ENCODE peak calls at places on chromosome 19, in ten cellular contexts. R is foreskin fibroblast, A is progenitor cell of endocrine pancreas, E is HL-60, Q is Calu3, N is endothelial cell, Y is SK-N-SH, J is fibroblast of lung, C is fibroblast of the aortic adventitia, O is hepatocyte. D is an unnamed sample.

GRCh38 chr19:17246681-17247425 is 1.1 kb upstream of the NR2F6 start:
- DNase-seq in E (no peak), O (peak), A (peak), C (peak), R (peak), Q (no peak), Y (peak), N (no peak), J (peak), D (no peak)

GRCh38 chr19:57947088-57947418 is 453 bp downstream of the ZNF256 start:
- DNase-seq in Q (no peak), C (no peak), J (no peak), N (no peak), E (no peak), A (no peak), Y (no peak), R (no peak), O (no peak), D (no peak)

GRCh38 chr19:46296722-46297431 is at the start of gene HIF3A:
- DNase-seq in E (no peak), Y (peak), R (peak), N (peak), Q (peak), C (no peak), J (no peak), A (peak), O (peak), D (no peak)

GRCh38 chr19:3154957-3155736 is 19.3 kb downstream of the GNA15 start:
- DNase-seq in Q (no peak), E (peak), N (peak), Y (peak), J (peak), O (no peak), R (peak), A (no peak), C (peak), D (peak)

GRCh38 chr19:389246-389934 is 19.6 kb downstream of the C2CD4C start:
- DNase-seq in A (no peak), O (no peak), C (no peak), R (no peak), N (no peak), Q (no peak), Y (no peak), J (no peak), E (no peak), D (peak)

GRCh38 chr19:57778358-57778757 is 8.9 kb downstream of the ZNF586 start:
- DNase-seq in Y (no peak), O (no peak), N (no peak), E (no peak), C (no peak), R (no peak), J (no peak), Q (no peak), A (no peak), D (no peak)

GRCh38 chr19:3899531-3900294 is 19.2 kb downstream of the ATCAY start:
- DNase-seq in Q (no peak), E (no peak), O (peak), Y (no peak), J (no peak), N (no peak), A (no peak), C (peak), R (no peak), D (no peak)

GRCh38 chr19:58261600-58261967 is 17.2 kb upstream of the ZNF8 start:
- DNase-seq in E (no peak), Q (no peak), O (no peak), Y (no peak), N (no peak), R (no peak), A (no peak), J (peak), C (no peak), D (no peak)

GRCh38 chr19:56813531-56813930 is 27.0 kb downstream of the PEG3 start:
- DNase-seq in Y (no peak), E (no peak), O (no peak), Q (no peak), R (no peak), N (no peak), A (no peak), J (no peak), C (no peak), D (no peak)

GRCh38 chr19:34085336-34085735 is 87.0 kb upstream of the LSM14A start:
- DNase-seq in Y (no peak), E (no peak), A (no peak), J (no peak), O (no peak), R (no peak), C (no peak), Q (no peak), N (no peak), D (no peak)

GRCh38 chr19:13764821-13765394 is 586 bp downstream of the MRI1 start:
- DNase-seq in Y (peak), R (no peak), J (no peak), E (no peak), Q (no peak), O (peak), C (no peak), A (no peak), N (peak), D (no peak)

GRCh38 chr19:16369664-16370576 is 45.3 kb downstream of the KLF2 start:
- DNase-seq in Y (no peak), C (no peak), J (no peak), R (no peak), N (no peak), O (no peak), Q (no peak), A (no peak), E (no peak), D (peak)

GRCh38 chr19:23118400-23118799 is 1.6 kb downstream of the ZNF730 start:
- DNase-seq in J (no peak), R (no peak), E (no peak), A (no peak), Q (no peak), N (no peak), O (no peak), Y (no peak), C (no peak), D (no peak)

GRCh38 chr19:16368385-16369305 is 44.0 kb downstream of the KLF2 start:
- DNase-seq in N (no peak), O (peak), J (no peak), A (no peak), R (no peak), C (no peak), Q (no peak), Y (no peak), E (no peak), D (no peak)

GRCh38 chr19:16073988-16074387 is 2.3 kb upstream of the TPM4 start:
- DNase-seq in A (no peak), N (no peak), C (peak), J (no peak), R (no peak), E (no peak), Q (no peak), O (no peak), Y (no peak), D (no peak)

GRCh38 chr19:42277821-42278809 is 9.1 kb downstream of the CIC start:
- DNase-seq in Y (peak), O (peak), E (no peak), J (peak), N (no peak), A (no peak), Q (no peak), R (peak), C (peak), D (no peak)

GRCh38 chr19:55443045-55443823 is at the start of gene SHISA7:
- DNase-seq in Q (no peak), C (no peak), R (peak), N (no peak), E (no peak), A (no peak), O (no peak), J (no peak), Y (peak), D (no peak)

GRCh38 chr19:33177417-33177976 is 16.6 kb upstream of the LRP3 start:
- DNase-seq in O (peak), N (peak), R (no peak), C (no peak), A (peak), E (no peak), J (no peak), Q (peak), Y (peak), D (peak)

GRCh38 chr19:27974082-27974513 is 1238.9 kb downstream of the UQCRFS1 start:
- DNase-seq in N (peak), R (no peak), C (peak), O (peak), Y (peak), A (peak), Q (peak), J (peak), E (no peak), D (no peak)

GRCh38 chr19:10223488-10224213 is 7.5 kb downstream of the S1PR2 start:
- DNase-seq in E (no peak), O (no peak), Q (no peak), N (no peak), R (no peak), A (no peak), C (no peak), J (no peak), Y (no peak), D (no peak)

GRCh38 chr19:15195381-15195964 is 5.3 kb downstream of the NOTCH3 start:
- DNase-seq in A (peak), N (peak), J (peak), R (peak), Y (peak), Q (peak), O (peak), E (no peak), C (peak), D (peak)

GRCh38 chr19:52896431-52897148 is 845 bp downstream of the ZNF320 start:
- DNase-seq in Q (peak), E (no peak), N (peak), O (peak), R (no peak), C (peak), A (no peak), J (peak), Y (peak), D (no peak)

GRCh38 chr19:43435775-43436174 is 21.1 kb downstream of the TEX101 start:
- DNase-seq in C (no peak), Q (no peak), O (no peak), R (no peak), N (no peak), Y (no peak), A (no peak), J (no peak), E (no peak), D (no peak)

GRCh38 chr19:55635856-55636440 is 4.9 kb upstream of the ZNF580 start:
- DNase-seq in Q (no peak), A (no peak), O (no peak), C (no peak), Y (peak), N (no peak), R (no peak), E (no peak), J (no peak), D (no peak)

GRCh38 chr19:21256722-21257121 is 72.5 kb downstream of the ZNF708 start:
- DNase-seq in R (no peak), N (no peak), E (no peak), Q (no peak), C (peak), J (peak), Y (peak), O (peak), A (no peak), D (no peak)

GRCh38 chr19:1446713-1447564 is 3.0 kb upstream of the APC2 start:
- DNase-seq in O (peak), E (no peak), R (no peak), Y (peak), Q (no peak), J (no peak), C (no peak), A (no peak), N (peak), D (no peak)

GRCh38 chr19:48637948-48638830 is 1.0 kb upstream of the DBP start:
- DNase-seq in J (peak), Y (peak), Q (peak), C (peak), E (peak), A (peak), O (peak), R (peak), N (peak), D (peak)

GRCh38 chr19:48635966-48636858 is 967 bp downstream of the DBP start:
- DNase-seq in R (no peak), N (no peak), Q (no peak), J (no peak), A (no peak), O (peak), C (no peak), Y (no peak), E (no peak), D (peak)

GRCh38 chr19:48638831-48639381 is 1.7 kb upstream of the DBP start:
- DNase-seq in R (no peak), N (no peak), A (no peak), C (no peak), Q (no peak), Y (peak), J (no peak), E (no peak), O (peak), D (peak)

GRCh38 chr19:48636859-48637448 is at the start of gene DBP:
- DNase-seq in O (peak), C (no peak), R (no peak), J (no peak), Q (peak), Y (peak), N (no peak), E (no peak), A (no peak), D (no peak)

DNA sequence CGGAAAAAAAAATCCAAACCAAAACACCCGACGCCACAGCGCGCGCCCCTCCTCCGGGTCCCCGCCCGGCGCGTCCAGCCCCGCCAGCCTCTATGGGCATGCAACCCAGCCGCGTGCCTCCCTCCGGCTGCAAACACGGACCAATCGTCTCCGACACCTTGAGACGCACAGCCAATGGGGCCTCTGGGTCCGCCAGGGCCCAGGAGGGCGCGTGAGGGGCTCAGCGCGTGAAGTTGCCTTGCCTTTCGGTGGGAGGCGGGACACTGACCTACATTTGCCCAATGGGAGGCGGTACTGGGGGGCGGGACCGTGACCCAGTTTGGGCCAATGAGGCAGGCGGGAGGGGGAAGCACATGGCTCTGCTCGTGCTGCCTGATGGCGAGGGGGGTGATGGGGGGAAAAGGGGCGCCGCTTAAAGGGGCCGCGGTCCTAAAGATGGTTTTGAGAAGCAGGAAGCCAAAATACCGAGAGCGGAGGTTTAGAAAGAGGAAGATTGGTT is 319 bp upstream of the DBP start:
- DNase-seq in E (peak), J (peak), C (peak), N (peak), Q (peak), O (peak), Y (peak), R (peak), A (peak), D (peak)
- TF ChIP-seq CTCF in E (no peak), J (no peak), C (no peak), N (no peak), Q (no peak), O (no peak), Y (no peak), R (no peak), A (no peak), D (no peak)

GRCh38 chr19:40366697-40367561 is 18.4 kb downstream of the PLD3 start:
- DNase-seq in C (no peak), N (peak), A (peak), Y (peak), O (peak), J (peak), Q (no peak), E (no peak), R (no peak), D (no peak)
- TF ChIP-seq CTCF in C (no peak), N (no peak), A (no peak), Y (no peak), O (no peak), J (no peak), Q (no peak), E (no peak), R (no peak), D (no peak)

DNA sequence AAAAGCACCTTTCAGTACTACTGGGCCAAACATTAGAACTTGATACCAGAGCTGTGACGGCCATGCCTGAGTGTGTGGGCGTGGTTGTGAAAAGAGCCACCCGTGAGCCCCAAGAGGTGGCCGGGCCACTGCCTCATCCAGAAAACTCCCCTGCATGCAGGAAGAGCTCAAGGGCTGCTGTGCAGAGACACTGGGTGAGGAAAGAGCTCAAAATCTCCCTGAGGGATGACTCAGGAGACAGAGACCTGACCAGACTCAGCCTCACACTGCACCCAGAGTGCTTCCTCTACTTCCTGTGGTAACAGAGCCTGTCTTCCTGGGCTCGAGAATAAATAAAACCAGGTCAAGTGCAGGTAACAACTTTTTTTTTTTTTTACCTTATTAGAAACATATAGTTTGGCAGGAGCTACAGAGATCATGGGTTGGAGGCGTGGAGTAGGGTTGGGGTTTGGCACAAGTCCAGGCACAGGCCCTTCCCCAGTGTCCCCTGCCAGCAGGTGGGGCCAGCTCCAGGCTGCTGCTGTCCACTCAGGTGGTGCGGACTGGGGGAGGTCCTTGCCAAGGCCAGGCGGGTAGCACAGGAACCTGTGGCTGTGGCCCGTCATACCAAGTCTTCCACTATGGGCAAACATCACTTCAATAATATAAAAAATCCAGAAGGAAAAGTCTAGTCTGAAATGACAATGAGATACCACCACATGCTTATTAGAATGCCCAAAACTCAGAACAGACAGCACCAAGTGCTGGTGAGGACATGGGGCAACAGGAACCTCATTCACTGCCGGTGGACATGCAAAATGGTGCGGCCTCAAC is 25.5 kb downstream of the ELL start:
- DNase-seq in Y (no peak), Q (peak), N (no peak), C (peak), O (no peak), A (no peak), R (peak), E (peak), J (peak), D (peak)
- TF ChIP-seq CTCF in Y (no peak), Q (no peak), N (no peak), C (no peak), O (no peak), A (no peak), R (no peak), E (no peak), J (no peak), D (peak)

GRCh38 chr19:44723952-44724319 is 24.6 kb upstream of the BCL3 start:
- DNase-seq in J (peak), E (no peak), O (peak), N (peak), Y (peak), C (peak), A (peak), R (peak), Q (peak), D (peak)
- TF ChIP-seq CTCF in J (peak), E (peak), O (peak), N (peak), Y (peak), C (peak), A (peak), R (peak), Q (peak), D (peak)

GRCh38 chr19:35307990-35308389 is 16.0 kb downstream of the MAG start:
- DNase-seq in Y (no peak), R (no peak), J (no peak), N (no peak), Q (no peak), E (no peak), C (no peak), O (no peak), A (no peak), D (no peak)

GRCh38 chr19:35309481-35310279 is 17.7 kb downstream of the MAG start:
- DNase-seq in Y (no peak), J (peak), Q (no peak), N (no peak), O (peak), E (no peak), C (peak), A (peak), R (no peak), D (no peak)

GRCh38 chr19:35305181-35305580 is 13.2 kb downstream of the MAG start:
- DNase-seq in R (no peak), C (no peak), J (no peak), E (no peak), O (no peak), Q (no peak), Y (no peak), N (no peak), A (no peak), D (no peak)

GRCh38 chr19:35304036-35304435 is 12.1 kb downstream of the MAG start:
- DNase-seq in J (no peak), Q (no peak), N (no peak), C (no peak), R (no peak), E (no peak), A (no peak), O (no peak), Y (no peak), D (no peak)

GRCh38 chr19:35306473-35307246 is 14.7 kb downstream of the MAG start:
- DNase-seq in O (no peak), Q (peak), R (no peak), C (no peak), J (no peak), E (no peak), A (no peak), N (peak), Y (no peak), D (no peak)
- TF ChIP-seq CTCF in O (peak), Q (peak), R (no peak), C (peak), J (no peak), E (peak), A (peak), N (no peak), Y (peak), D (peak)

GRCh38 chr19:19262190-19263057 is 10.7 kb downstream of the TM6SF2 start:
- DNase-seq in O (no peak), J (no peak), Y (peak), R (no peak), E (no peak), C (no peak), N (peak), A (no peak), Q (no peak), D (no peak)
- TF ChIP-seq CTCF in O (no peak), J (no peak), Y (no peak), R (no peak), E (no peak), C (no peak), N (no peak), A (peak), Q (no peak), D (no peak)